ENCODE peak calls at places on chromosomes 3 and 15, in four cellular contexts. S is Panc1, H is OCI-LY7, X is left ventricle myocardium inferior. T is an unnamed sample. For H3K4me1 and H3K36me3, the result is how much of the 10 kb centered on the place peaks cover.

GRCh38 chr15:39442898-39443297 is 138.0 kb upstream of the THBS1 start:
- DNase-seq in H (no peak), X (no peak), S (no peak), T (no peak)

GRCh38 chr3:33664195-33664594 is 53.9 kb downstream of the CLASP2 start:
- DNase-seq in H (no peak), S (no peak), X (no peak), T (no peak)

GRCh38 chr15:72554471-72555425 is 80.6 kb downstream of the ARIH1 start:
- DNase-seq in H (no peak), X (no peak), S (no peak), T (no peak)

GRCh38 chr15:73597036-73597638 is 36.1 kb downstream of the NPTN start:
- DNase-seq in H (no peak), S (no peak), X (no peak), T (no peak)

GRCh38 chr15:43887901-43888300 is 61.1 kb downstream of the WDR76 start:
- DNase-seq in H (no peak), X (no peak), S (no peak), T (no peak)

GRCh38 chr3:189260556-189261493 is 89.1 kb downstream of the TPRG1 start:
- DNase-seq in H (no peak), X (peak), S (no peak), T (no peak)

GRCh38 chr3:82875401-82875800 is 1114.0 kb upstream of the GBE1 start:
- DNase-seq in S (no peak), X (no peak), H (no peak), T (no peak)

GRCh38 chr3:186526256-186526606 is 17.9 kb downstream of the CRYGS start:
- DNase-seq in S (no peak), H (peak), X (no peak), T (no peak)

GRCh38 chr15:90376789-90377188 is 11.3 kb upstream of the IQGAP1 start:
- DNase-seq in H (peak), X (no peak), S (no peak), T (no peak)

GRCh38 chr15:34853001-34853758 is 57.8 kb upstream of the ACTC1 start:
- DNase-seq in X (no peak), H (no peak), S (no peak), T (peak)

GRCh38 chr3:50502584-50503423 is 630 bp downstream of the CACNA2D2 start:
- DNase-seq in S (no peak), X (no peak), H (no peak), T (no peak)

GRCh38 chr3:33439421-33440327 is 531 bp downstream of the UBP1 start:
- DNase-seq in H (peak), X (peak), S (no peak), T (no peak)

GRCh38 chr3:142846779-142847577 is 41.9 kb downstream of the PCOLCE2 start:
- DNase-seq in S (no peak), H (no peak), X (no peak), T (no peak)

GRCh38 chr15:101528917-101529299 is 39.4 kb upstream of the PCSK6 start:
- DNase-seq in X (no peak), S (no peak), H (no peak), T (no peak)

GRCh38 chr15:72890043-72890442 is 106.5 kb upstream of the ADPGK start:
- DNase-seq in S (no peak), X (no peak), H (no peak), T (no peak)

GRCh38 chr3:150912501-150912900 is 7.3 kb upstream of the MINDY4B start:
- DNase-seq in H (no peak), X (no peak), S (no peak), T (no peak)

GRCh38 chr3:49388416-49388815 is 23.4 kb downstream of the RHOA start:
- DNase-seq in X (no peak), H (no peak), S (no peak), T (no peak)

DNA sequence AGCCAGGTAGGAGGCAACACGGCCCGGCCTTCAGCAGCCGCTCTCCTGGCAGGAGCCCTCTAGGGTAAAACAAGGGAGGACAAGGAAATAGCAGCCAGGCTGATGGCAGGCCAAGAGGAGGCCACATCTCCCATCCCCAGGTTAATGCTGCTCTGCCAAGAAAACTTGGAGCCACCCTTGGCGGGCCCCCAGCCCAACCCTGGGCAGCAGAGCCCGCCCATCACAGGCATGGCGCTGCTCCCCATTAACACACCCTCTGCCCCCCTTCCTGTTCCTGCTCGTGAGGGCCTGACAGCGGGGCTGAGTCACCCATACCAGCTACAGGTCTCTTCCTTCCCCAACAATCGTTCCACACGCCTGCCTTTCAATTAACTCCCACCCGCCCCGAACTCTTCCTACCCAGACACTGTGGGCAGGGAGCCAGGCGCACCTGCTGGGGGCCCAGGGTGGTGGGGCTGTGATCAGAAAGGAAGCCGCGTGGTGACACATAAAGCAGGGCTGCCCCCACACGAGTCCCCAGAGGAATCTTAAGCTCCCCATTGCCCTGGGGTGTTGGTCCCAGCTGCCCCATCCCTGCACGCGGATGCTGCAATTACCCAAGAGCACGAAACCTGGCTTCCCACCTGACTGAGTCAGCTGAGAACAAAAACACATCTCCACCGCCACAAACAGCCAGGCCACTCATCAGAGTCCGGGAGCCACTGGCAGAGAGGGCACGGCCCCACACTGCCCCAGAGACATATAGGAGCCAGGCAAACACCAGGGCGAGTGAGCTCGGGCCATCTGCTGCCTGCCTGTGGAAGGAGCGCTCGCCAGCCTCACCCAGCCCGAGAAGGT is at the start of gene C15orf62:
- DNase-seq in H (peak), X (no peak), S (no peak), T (no peak)
- H3K4me1 ChIP-seq in H (half or more), X (under half), S (under half), T (under half)

GRCh38 chr3:159881208-159881607 is 107.4 kb upstream of the IL12A start:
- DNase-seq in X (no peak), H (no peak), S (no peak), T (no peak)

GRCh38 chr3:159881828-159882309 is 106.8 kb upstream of the IL12A start:
- DNase-seq in X (no peak), H (no peak), S (no peak), T (no peak)

GRCh38 chr3:159882367-159882766 is 106.3 kb upstream of the IL12A start:
- DNase-seq in S (no peak), H (no peak), X (no peak), T (no peak)

GRCh38 chr3:159879598-159879997 is 109.0 kb upstream of the IL12A start:
- DNase-seq in S (no peak), H (no peak), X (no peak), T (no peak)

GRCh38 chr3:159877924-159878323 is 110.7 kb upstream of the IL12A start:
- DNase-seq in S (no peak), H (no peak), X (no peak), T (no peak)
- H3K4me3 ChIP-seq in S (no peak), H (no peak), X (no peak), T (no peak)

GRCh38 chr3:129554356-129555120 is 11.6 kb downstream of the H1-8 start:
- DNase-seq in S (no peak), H (peak), X (no peak), T (no peak)

GRCh38 chr3:129556358-129556695 is 13.4 kb downstream of the H1-8 start:
- DNase-seq in X (no peak), S (no peak), H (no peak), T (no peak)

GRCh38 chr3:129553771-129554170 is 10.8 kb downstream of the H1-8 start:
- DNase-seq in H (peak), X (no peak), S (no peak), T (no peak)

GRCh38 chr3:129555616-129556357 is 12.8 kb downstream of the H1-8 start:
- DNase-seq in X (no peak), S (no peak), H (no peak), T (no peak)

GRCh38 chr3:129555176-129555575 is 12.2 kb downstream of the H1-8 start:
- DNase-seq in S (no peak), X (no peak), H (no peak), T (no peak)
- H3K36me3 ChIP-seq in S (under half), X (under half), H (under half), T (under half)

DNA sequence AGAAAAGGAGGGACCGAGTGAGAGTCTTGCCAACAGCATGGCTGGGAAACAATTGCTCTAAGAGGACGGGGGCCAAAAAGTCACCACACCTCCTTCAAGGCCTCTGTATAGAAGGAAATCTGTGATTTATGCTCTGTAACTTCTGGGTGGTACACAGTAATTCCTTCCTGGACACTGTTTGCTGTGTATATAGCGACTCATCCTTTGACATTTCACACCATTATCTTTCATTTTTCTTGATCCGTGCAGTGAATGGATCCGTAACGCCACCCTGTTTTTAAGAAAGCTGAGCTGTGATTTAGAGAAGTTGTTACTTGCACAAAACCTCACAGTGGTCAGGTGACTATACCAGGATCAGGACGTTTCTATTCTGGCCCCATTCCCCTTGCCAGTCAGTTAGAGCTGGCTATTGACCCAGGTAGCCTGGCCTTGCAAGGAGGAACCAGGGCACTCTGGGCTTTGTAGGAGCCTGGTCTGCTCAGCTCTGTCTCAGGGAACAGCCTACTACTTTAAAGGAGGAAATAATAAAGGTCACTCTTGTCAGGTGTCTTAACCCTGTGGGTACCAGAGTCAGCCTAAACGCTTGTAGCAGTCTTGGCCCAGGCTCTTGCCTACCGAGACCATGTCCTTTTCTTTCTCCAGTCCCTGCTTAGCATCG is 86.5 kb upstream of the MYZAP start:
- DNase-seq in X (no peak), S (no peak), H (no peak), T (no peak)
- H3K4me1 ChIP-seq in X (under half), S (under half), H (under half), T (under half)

DNA sequence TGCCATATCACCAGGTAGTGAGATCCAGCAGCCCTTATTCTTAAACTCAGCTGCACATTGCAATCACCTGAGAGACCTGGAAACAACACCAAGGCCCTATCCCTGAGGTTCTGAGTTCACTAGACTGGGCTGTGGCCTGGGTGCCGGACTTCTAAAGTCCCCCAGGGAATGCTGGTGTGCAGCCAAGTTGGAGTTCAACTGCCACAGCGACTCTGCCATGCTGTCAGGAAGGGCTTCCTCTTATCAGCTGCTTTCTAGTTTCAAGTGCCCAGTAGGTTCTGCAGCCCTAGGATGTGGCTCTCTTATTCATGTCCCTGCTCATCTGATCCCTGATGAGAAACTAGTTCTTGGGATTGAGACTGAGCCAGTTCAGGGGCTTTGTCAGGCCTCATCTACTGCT is 47.8 kb downstream of the ACAA1 start:
- DNase-seq in H (no peak), X (no peak), S (no peak), T (no peak)
- H3K4me3 ChIP-seq in H (no peak), X (no peak), S (no peak), T (no peak)

T was measured in iPS DF 6.9.